ENCODE peak calls at places on chromosomes 4 and X, in five cellular contexts. N is left ventricle myocardium inferior, Z is bronchial epithelial cell, A is cardiac muscle cell, S is IMR-90. L is an unnamed sample. For H3K27me3, the result is how much of the 10 kb centered on the place peaks cover.

GRCh38 chrX:63686878-63687714 is 97.9 kb downstream of the ARHGEF9 start:
- DNase-seq in N (no peak), A (peak), Z (peak), S (peak), L (peak)

GRCh38 chr4:121554377-121554776 is 142.4 kb downstream of the ANXA5 start:
- DNase-seq in S (no peak), N (no peak), Z (no peak), A (peak), L (no peak)

GRCh38 chr4:68209003-68209402 is 36.5 kb downstream of the TMPRSS11B start:
- DNase-seq in A (no peak), N (no peak), Z (no peak), S (no peak), L (no peak)

GRCh38 chr4:65007841-65008439 is 598.7 kb upstream of the TECRL start:
- DNase-seq in N (no peak), Z (peak), S (no peak), A (peak), L (no peak)

GRCh38 chr4:154349829-154350228 is 141.8 kb downstream of the DCHS2 start:
- DNase-seq in S (no peak), Z (peak), A (no peak), N (no peak), L (no peak)

GRCh38 chr4:7074423-7074822 is 6.6 kb upstream of the GRPEL1 start:
- DNase-seq in N (no peak), S (no peak), A (no peak), Z (no peak), L (no peak)

GRCh38 chr4:105990933-105991332 is 95.7 kb downstream of the NPNT start:
- DNase-seq in N (peak), Z (peak), A (peak), S (peak), L (no peak)

GRCh38 chrX:11944486-11944885 is 186.4 kb downstream of the MSL3 start:
- DNase-seq in N (no peak), Z (peak), S (peak), A (peak), L (no peak)

GRCh38 chrX:125439194-125439849 is 119.7 kb downstream of the TEX13C start:
- DNase-seq in N (no peak), Z (no peak), A (no peak), S (no peak), L (no peak)

DNA sequence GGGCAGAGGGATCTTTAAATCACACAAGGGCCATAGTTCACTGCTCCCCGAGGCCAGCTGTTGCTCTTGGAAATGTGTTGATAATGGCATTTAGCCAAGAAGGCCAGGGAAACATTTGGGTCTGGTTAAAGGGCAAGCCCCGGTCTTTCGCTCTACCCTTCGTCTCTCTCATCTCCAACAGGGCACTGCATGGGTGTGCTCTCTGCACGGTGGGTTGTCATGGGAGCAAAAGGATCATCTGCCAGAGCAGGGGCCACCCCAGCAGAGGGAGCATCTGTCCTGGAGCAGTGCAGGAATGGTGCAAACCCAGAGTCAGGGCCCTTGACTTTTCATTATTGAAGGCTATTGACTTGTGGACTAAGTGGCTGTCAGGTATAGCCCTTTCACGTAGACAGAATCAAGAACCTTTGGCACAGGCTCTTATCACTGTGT is 22.7 kb upstream of the PGRMC2 start:
- DNase-seq in S (no peak), Z (no peak), N (peak), A (peak), L (no peak)
- TF ChIP-seq CTCF in S (no peak), Z (peak), N (peak), A (peak), L (no peak)

DNA sequence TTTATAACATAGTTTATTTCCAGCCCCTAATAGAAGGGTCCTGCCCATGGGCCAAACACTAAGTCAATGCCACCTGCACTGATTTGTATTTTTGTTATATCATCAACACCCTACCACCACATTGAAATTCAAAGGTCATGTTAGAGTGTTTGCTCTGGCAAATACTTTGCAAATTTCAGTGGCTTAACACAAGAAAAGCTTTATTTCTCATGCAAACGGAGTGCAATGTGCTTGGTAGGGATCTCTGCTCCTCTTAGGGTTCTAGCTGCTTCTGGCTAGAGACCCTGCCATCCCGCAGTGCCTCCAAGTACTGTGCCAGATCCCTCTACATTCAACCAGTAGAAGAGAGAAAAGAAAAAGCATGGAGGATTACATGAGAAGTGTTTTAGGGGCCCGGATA is 230.8 kb upstream of the TET2 start:
- DNase-seq in A (no peak), N (no peak), Z (no peak), S (no peak), L (no peak)
- H3K27me3 ChIP-seq in A (under half), N (under half), Z (under half), S (under half), L (under half)

GRCh38 chr4:35526456-35526855 is 717.9 kb downstream of the ARAP2 start:
- DNase-seq in S (no peak), A (no peak), Z (no peak), N (no peak), L (no peak)

GRCh38 chr4:35521682-35522081 is 722.6 kb downstream of the ARAP2 start:
- DNase-seq in Z (no peak), A (no peak), N (no peak), S (no peak), L (no peak)

GRCh38 chr4:35520059-35520458 is 724.3 kb downstream of the ARAP2 start:
- DNase-seq in A (no peak), N (no peak), Z (peak), S (no peak), L (no peak)

DNA sequence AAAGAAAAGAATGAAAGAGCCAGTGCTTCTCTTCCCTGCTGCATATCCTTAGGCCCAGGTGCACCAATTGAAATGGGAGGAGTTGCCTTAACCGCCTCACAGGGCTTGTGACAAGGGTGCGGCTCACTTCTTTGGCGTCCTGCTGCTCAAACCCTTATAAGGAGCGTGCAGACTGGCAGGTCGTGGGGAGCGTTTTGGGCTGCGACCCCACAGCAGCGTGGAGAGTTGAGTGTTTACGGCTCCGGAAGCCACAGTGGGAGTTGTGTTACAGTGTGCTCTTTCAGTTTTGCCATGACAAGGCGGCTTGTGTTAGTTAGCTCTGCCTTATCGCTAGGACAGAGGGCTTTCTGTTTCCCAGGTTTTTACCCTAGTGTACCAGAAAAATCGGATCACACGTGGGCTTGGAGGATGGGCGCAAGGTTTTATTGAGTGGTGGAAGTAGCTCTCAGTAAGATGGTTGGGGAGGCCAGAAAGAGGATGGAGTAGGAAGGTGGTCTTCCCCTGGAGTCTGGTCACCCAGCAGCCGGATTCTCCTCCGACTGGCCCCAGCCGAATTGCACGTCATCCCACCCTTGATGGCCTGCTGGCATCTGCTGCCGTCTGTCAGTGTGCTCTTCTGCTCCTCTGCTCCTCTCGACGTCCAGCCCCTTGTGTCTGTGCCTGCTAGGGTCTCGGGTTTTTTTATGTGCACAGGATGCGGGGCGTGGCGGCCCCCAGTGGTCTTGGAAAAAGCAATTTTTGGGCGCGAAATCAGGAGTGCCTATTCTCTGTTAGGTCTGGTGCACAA is 718.9 kb downstream of the ARAP2 start:
- DNase-seq in S (no peak), Z (no peak), A (no peak), N (no peak), L (no peak)
- H3K4me3 ChIP-seq in S (no peak), Z (no peak), A (no peak), N (no peak), L (no peak)

DNA sequence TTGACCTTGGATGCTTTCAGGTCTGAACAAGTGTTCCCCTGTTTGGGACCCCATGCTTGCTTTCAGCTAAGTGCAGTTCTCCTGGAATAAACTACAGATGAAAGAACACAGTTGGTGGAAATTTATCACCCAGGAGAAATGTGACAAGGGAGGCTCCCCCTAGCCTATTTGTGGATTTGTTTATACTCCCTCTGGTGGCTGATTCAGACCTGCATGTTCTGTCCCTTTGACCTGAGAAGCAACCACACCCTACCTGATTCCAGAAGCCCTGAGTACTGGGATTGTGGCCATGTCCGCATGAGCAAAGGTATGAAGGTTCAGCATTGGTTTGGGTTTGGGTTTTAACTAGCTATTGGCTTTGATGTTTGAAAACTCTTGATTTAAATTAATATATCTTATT is 440.9 kb downstream of the MID1IP1 start:
- DNase-seq in A (peak), S (no peak), Z (peak), N (no peak), L (no peak)
- TF ChIP-seq CTCF in A (peak), S (no peak), Z (peak), N (peak), L (peak)

GRCh38 chr4:29722253-29722652 is 997.9 kb upstream of the PCDH7 start:
- DNase-seq in Z (peak), N (no peak), S (no peak), A (no peak), L (no peak)
- H3K27me3 ChIP-seq in Z (under half), N (under half), S (under half), A (under half), L (under half)

GRCh38 chrX:115521717-115522116 is 39.3 kb upstream of the PLS3 start:
- DNase-seq in S (peak), N (no peak), Z (no peak), A (no peak), L (no peak)

GRCh38 chrX:115522955-115523354 is 38.0 kb upstream of the PLS3 start:
- DNase-seq in N (no peak), S (no peak), A (no peak), Z (no peak), L (no peak)

GRCh38 chrX:115518113-115518512 is 42.9 kb upstream of the PLS3 start:
- DNase-seq in S (no peak), Z (no peak), N (no peak), A (no peak), L (no peak)
- H3K4me3 ChIP-seq in S (no peak), Z (no peak), N (no peak), A (no peak), L (no peak)

DNA sequence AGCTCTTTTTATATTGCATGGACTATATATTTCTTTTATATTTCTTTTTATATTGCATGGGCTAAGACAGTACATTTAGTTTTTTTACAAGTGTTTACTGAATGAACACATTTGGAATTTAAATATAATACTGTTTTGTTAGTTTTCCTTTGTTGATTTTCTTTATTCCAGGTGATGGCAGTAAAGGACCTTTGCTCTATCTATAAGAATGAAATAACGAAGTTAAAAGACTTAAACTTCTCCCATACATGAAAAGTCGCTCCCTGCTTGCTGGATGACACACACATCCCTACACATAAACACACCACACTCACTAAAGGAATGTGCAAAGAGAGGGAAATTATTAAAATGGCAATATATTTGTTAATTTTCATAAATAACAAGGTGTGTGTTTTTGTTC is 102.5 kb upstream of the ANXA10 start:
- DNase-seq in Z (peak), S (no peak), N (no peak), A (peak), L (no peak)
- TF ChIP-seq CTCF in Z (no peak), S (no peak), N (no peak), A (no peak), L (no peak)